ENCODE peak calls at places on chromosome 21, in six cellular contexts. M is brain microvascular endothelial cell; S is activated effector memory CD4-positive, alpha-beta T cell treated with anti-CD3 and anti-CD28 coated beads, Interleukin-2, amount 50 U/mL, for 16 hours; A is RWPE2; B is amniotic epithelial cell; Q is OCI-M1. O is an unnamed sample.
A peak's percentile ranks its signal among the peaks of the same experiment; 100 is the strongest.

GRCh38 chr21:25107708-25108107 is 499.6 kb downstream of the MRPL39 start:
- DNase-seq in M (peak; percentile 62), S (no peak), A (no peak), B (peak; percentile 21), Q (peak; percentile 41), O (peak; percentile 7)

GRCh38 chr21:15560383-15561056 is 169.3 kb upstream of the USP25 start:
- DNase-seq in M (no peak), S (no peak), A (no peak), B (no peak), Q (no peak), O (no peak)

GRCh38 chr21:33836408-33836807 is 79.2 kb downstream of the ATP5PO start:
- DNase-seq in M (no peak), S (no peak), A (no peak), B (no peak), Q (no peak), O (no peak)

GRCh38 chr21:28516996-28517592 is 475.6 kb downstream of the LTN1 start:
- DNase-seq in M (peak; percentile 22), S (peak; percentile 82), A (no peak), B (peak; percentile 53), Q (peak; percentile 83), O (peak; percentile 52)

GRCh38 chr21:29297483-29298347 is 1.0 kb upstream of the BACH1 start:
- DNase-seq in M (no peak), S (no peak), A (no peak), B (no peak), Q (no peak), O (no peak)

GRCh38 chr21:28444567-28444966 is 548.1 kb downstream of the LTN1 start:
- DNase-seq in M (no peak), S (no peak), A (no peak), B (no peak), Q (no peak), O (no peak)

GRCh38 chr21:39217356-39218081 is 34.3 kb upstream of the PSMG1 start:
- DNase-seq in M (no peak), S (no peak), A (no peak), B (no peak), Q (no peak), O (no peak)

GRCh38 chr21:31293986-31294385 is 50.1 kb downstream of the TIAM1 start:
- DNase-seq in M (peak; percentile 92), S (peak; percentile 79), A (no peak), B (peak; percentile 89), Q (no peak), O (peak; percentile 81)